ENCODE peak calls at places on chromosomes 6 and 20, in nine cellular contexts. C, M, E, W, S, I, Z, J and K are unnamed samples.

GRCh38 chr6:144415014-144415413 is 129.9 kb downstream of the UTRN start:
- DNase-seq in C (no peak), M (no peak), E (no peak), W (no peak), S (no peak), I (no peak), Z (no peak), J (no peak), K (no peak)

GRCh38 chr6:2225422-2226392 is 19.7 kb downstream of the GMDS start:
- DNase-seq in C (no peak), M (no peak), E (no peak), W (no peak), S (no peak), I (no peak), Z (no peak), J (no peak), K (no peak)

GRCh38 chr6:88708197-88708744 is 255.1 kb downstream of the RNGTT start:
- DNase-seq in C (no peak), M (no peak), E (no peak), W (no peak), S (no peak), I (no peak), Z (no peak), J (no peak), K (no peak)

GRCh38 chr6:114346451-114346850 is 3.6 kb upstream of the HS3ST5 start:
- DNase-seq in C (no peak), M (no peak), E (no peak), W (no peak), S (no peak), I (no peak), Z (no peak), J (no peak), K (no peak)

GRCh38 chr20:11178946-11179654 is 505.3 kb upstream of the JAG1 start:
- DNase-seq in C (no peak), M (no peak), E (no peak), W (no peak), S (no peak), I (no peak), Z (no peak), J (no peak), K (no peak)

GRCh38 chr6:160088069-160088773 is 33.4 kb upstream of the SLC22A1 start:
- DNase-seq in C (peak), M (peak), E (no peak), W (peak), S (no peak), I (no peak), Z (peak), J (no peak), K (no peak)

GRCh38 chr6:167566711-167567141 is 241.8 kb downstream of the TTLL2 start:
- DNase-seq in C (no peak), M (no peak), E (peak), W (no peak), S (no peak), I (no peak), Z (no peak), J (no peak), K (no peak)

GRCh38 chr6:659716-660581 is 3.0 kb upstream of the HUS1B start:
- DNase-seq in C (peak), M (no peak), E (no peak), W (no peak), S (no peak), I (no peak), Z (no peak), J (peak), K (no peak)